ENCODE peak calls at places on chromosome 17, in nine cellular contexts. C is upper lobe of right lung; T is right lobe of liver; X is psoas muscle; E is stomach; B is CD8-positive, alpha-beta T cell; R is thyroid gland; D is fibroblast of lung; L is ovary. K is an unnamed sample.

GRCh38 chr17:57493171-57493570 is 236.8 kb downstream of the MSI2 start:
- DNase-seq in E (no peak), R (no peak), T (no peak), C (no peak), B (no peak), X (no peak), D (no peak), L (no peak), K (no peak)

GRCh38 chr17:8823279-8823678 is 24.1 kb upstream of the MFSD6L start:
- DNase-seq in L (no peak), T (no peak), B (no peak), C (no peak), E (no peak), D (no peak), X (no peak), R (no peak), K (no peak)

GRCh38 chr17:9162275-9162985 is 141.1 kb downstream of the NTN1 start:
- DNase-seq in R (no peak), B (no peak), D (no peak), C (no peak), L (no peak), T (no peak), E (no peak), X (no peak), K (no peak)

GRCh38 chr17:18235743-18236256 is 10.4 kb downstream of the LLGL1 start:
- DNase-seq in L (no peak), E (no peak), B (no peak), X (peak; percentile 48), T (no peak), R (no peak), D (peak; percentile 44), C (no peak), K (peak; percentile 84)

GRCh38 chr17:46013502-46014165 is 14.6 kb downstream of the STH start:
- DNase-seq in E (no peak), R (no peak), L (no peak), C (no peak), B (no peak), D (peak; percentile 59), X (no peak), T (no peak), K (no peak)

GRCh38 chr17:78977992-78978973 is 1.4 kb downstream of the LGALS3BP start:
- DNase-seq in E (peak; percentile 44), D (no peak), B (no peak), L (no peak), X (no peak), R (no peak), C (no peak), T (no peak), K (no peak)

GRCh38 chr17:46772879-46773620 is 45.4 kb downstream of the WNT3 start:
- DNase-seq in E (no peak), X (no peak), C (no peak), B (no peak), R (no peak), D (no peak), L (no peak), T (no peak), K (no peak)

GRCh38 chr17:80183581-80184422 is 14.0 kb downstream of the CARD14 start:
- DNase-seq in E (no peak), L (no peak), R (no peak), C (no peak), D (no peak), X (no peak), B (no peak), T (no peak), K (no peak)

GRCh38 chr17:47279062-47279801 is 25.6 kb downstream of the ITGB3 start:
- DNase-seq in D (peak; percentile 97), X (peak; percentile 72), B (no peak), R (peak; percentile 87), E (peak; percentile 36), C (peak; percentile 73), T (no peak), L (peak; percentile 69), K (peak; percentile 85)

GRCh38 chr17:78278139-78278741 is 46.8 kb downstream of the TMEM235 start:
- DNase-seq in L (no peak), C (no peak), B (no peak), R (no peak), X (peak; percentile 41), E (no peak), D (no peak), T (peak; percentile 43), K (no peak)

GRCh38 chr17:19897108-19897854 is 29.5 kb upstream of the ULK2 start:
- DNase-seq in T (peak; percentile 76), B (no peak), L (peak; percentile 62), X (peak; percentile 39), D (peak; percentile 38), C (no peak), E (peak; percentile 61), R (peak; percentile 49), K (peak; percentile 5)

GRCh38 chr17:40727447-40728231 is 24.1 kb upstream of the KRT24 start:
- DNase-seq in C (no peak), E (no peak), D (peak; percentile 42), B (no peak), X (no peak), R (peak; percentile 7), L (no peak), T (no peak), K (no peak)

GRCh38 chr17:7846063-7846735 is 8.7 kb upstream of the TMEM88 start:
- DNase-seq in T (peak; percentile 23), R (no peak), X (no peak), E (no peak), C (peak; percentile 62), D (no peak), L (no peak), B (no peak), K (no peak)

GRCh38 chr17:13931752-13932477 is 137.4 kb upstream of the COX10 start:
- DNase-seq in B (no peak), L (no peak), D (peak; percentile 61), C (peak; percentile 81), E (peak; percentile 39), T (peak; percentile 30), X (peak; percentile 68), R (no peak), K (peak; percentile 65)

GRCh38 chr17:39281806-39282205 is 56.1 kb upstream of the STAC2 start:
- DNase-seq in R (no peak), L (no peak), C (no peak), X (no peak), B (no peak), E (no peak), T (no peak), D (no peak), K (no peak)

GRCh38 chr17:39283896-39284295 is 58.2 kb upstream of the STAC2 start:
- DNase-seq in T (no peak), B (no peak), X (no peak), L (no peak), D (no peak), C (no peak), R (no peak), E (no peak), K (no peak)

GRCh38 chr17:39277110-39277509 is 51.4 kb upstream of the STAC2 start:
- DNase-seq in B (no peak), X (no peak), T (no peak), E (no peak), R (no peak), L (no peak), C (no peak), D (no peak), K (no peak)

GRCh38 chr17:39283098-39283497 is 57.4 kb upstream of the STAC2 start:
- DNase-seq in R (no peak), T (no peak), X (no peak), L (no peak), D (no peak), B (no peak), C (no peak), E (no peak), K (no peak)
- TF ChIP-seq CTCF in R (no peak), T (no peak), X (no peak), L (no peak), D (no peak), B (no peak), C (no peak), E (no peak), K (no peak)

GRCh38 chr17:50249887-50250286 is 24.4 kb upstream of the TMEM92 start:
- DNase-seq in D (no peak), L (no peak), C (no peak), T (no peak), E (no peak), R (no peak), X (no peak), B (no peak), K (no peak)
- H3K4me1 ChIP-seq in D (no peaks in the 10 kb centered on the region), L (no peaks in the 10 kb centered on the region), C (no peaks in the 10 kb centered on the region), T (no peaks in the 10 kb centered on the region), E (no peaks in the 10 kb centered on the region), R (no peaks in the 10 kb centered on the region), X (no peaks in the 10 kb centered on the region), B (no peaks in the 10 kb centered on the region), K (no peaks in the 10 kb centered on the region)

GRCh38 chr17:60137731-60138130 is 12.0 kb upstream of the CA4 start:
- DNase-seq in B (no peak), C (no peak), X (no peak), T (no peak), E (no peak), L (no peak), R (no peak), D (no peak), K (no peak)
- H3K27me3 ChIP-seq in B (peaks cover 30% of the 10 kb centered on the region), C (peaks cover 43% of the 10 kb centered on the region), X (peaks cover 28% of the 10 kb centered on the region), T (peaks cover 8% of the 10 kb centered on the region), E (peaks cover 54% of the 10 kb centered on the region), L (no peaks in the 10 kb centered on the region), R (peaks cover 16% of the 10 kb centered on the region), D (peaks cover 39% of the 10 kb centered on the region), K (peaks cover 61% of the 10 kb centered on the region)

GRCh38 chr17:76458580-76459490 is 5.9 kb upstream of the UBE2O start:
- DNase-seq in D (peak; percentile 61), B (no peak), X (no peak), E (peak; percentile 70), T (no peak), L (peak; percentile 75), C (peak; percentile 77), R (peak; percentile 83), K (no peak)
- TF ChIP-seq CTCF in D (peak; percentile 65), B (no peak), X (peak; percentile 34), E (no peak), T (no peak), L (no peak), C (peak; percentile 35), R (peak; percentile 71), K (peak; percentile 69)

DNA sequence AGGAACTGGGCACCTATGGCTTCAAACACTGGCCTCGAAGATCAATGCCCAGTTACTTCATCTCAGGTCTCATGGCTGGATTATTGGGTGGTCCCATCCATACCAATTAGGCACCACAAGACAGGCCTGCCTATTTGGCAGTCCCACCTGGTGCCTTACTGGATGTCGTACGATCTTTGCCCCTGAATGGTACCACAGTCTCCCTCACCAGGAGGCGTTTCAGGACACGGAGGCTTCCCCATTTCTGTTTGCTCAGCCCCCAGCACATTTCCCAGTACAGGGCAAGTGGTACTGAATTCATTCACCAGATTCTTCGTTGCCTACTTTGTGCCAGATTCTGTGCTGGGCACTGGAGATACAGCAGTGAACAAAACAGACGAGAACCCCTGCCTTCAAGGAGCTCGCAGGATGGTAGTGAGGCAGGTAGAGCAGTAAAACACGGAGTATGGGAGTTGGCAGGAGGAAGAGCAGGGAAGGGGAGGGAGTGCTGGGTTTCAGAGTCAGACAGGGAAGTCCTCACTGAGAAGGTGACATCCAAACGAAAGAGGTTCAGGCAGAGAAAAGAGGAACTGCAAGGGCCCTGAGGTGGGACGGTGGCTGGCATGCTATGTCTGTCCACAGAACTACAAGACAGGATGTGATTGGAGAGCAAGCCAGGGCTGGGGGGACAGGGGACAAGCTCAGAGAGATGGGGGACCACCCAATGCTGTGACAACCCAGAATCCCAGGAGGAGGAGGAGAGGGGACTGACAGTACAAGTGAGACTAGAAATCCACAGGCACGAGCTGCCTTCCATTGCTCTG is 99.7 kb downstream of the RAB11FIP4 start:
- DNase-seq in L (no peak), B (no peak), T (no peak), R (no peak), E (no peak), X (no peak), D (no peak), C (no peak), K (no peak)
- H3K4me1 ChIP-seq in L (peaks cover 2% of the 10 kb centered on the region), B (peaks cover 82% of the 10 kb centered on the region), T (no peaks in the 10 kb centered on the region), R (peaks cover 51% of the 10 kb centered on the region), E (peaks cover 94% of the 10 kb centered on the region), X (peaks cover 6% of the 10 kb centered on the region), D (peaks cover 4% of the 10 kb centered on the region), C (peaks cover 47% of the 10 kb centered on the region), K (peaks cover 18% of the 10 kb centered on the region)